ENCODE peak calls at places on chromosomes 5 and 9, in four cellular contexts. N is BJ, L is astrocyte of the spinal cord, G is coronary artery. X is an unnamed sample.

GRCh38 chr9:94920439-94920951 is 194.0 kb downstream of the AOPEP start:
- DNase-seq in G (peak), L (no peak), N (peak), X (peak)

GRCh38 chr9:114317665-114318357 is 5.1 kb upstream of the ORM1 start:
- DNase-seq in G (peak), L (peak), N (peak), X (peak)

GRCh38 chr5:165525268-165525667 is 2019.8 kb downstream of the MAT2B start:
- DNase-seq in G (no peak), N (no peak), L (peak), X (peak)

GRCh38 chr5:82766216-82766615 is 311.0 kb downstream of the TMEM167A start:
- DNase-seq in N (no peak), L (no peak), G (no peak), X (no peak)

GRCh38 chr9:6552738-6553121 is 92.8 kb downstream of the GLDC start:
- DNase-seq in N (no peak), L (peak), G (no peak), X (peak)

GRCh38 chr5:150001660-150002493 is 1.3 kb downstream of the HMGXB3 start:
- DNase-seq in G (no peak), N (no peak), L (peak), X (peak)

GRCh38 chr9:75228893-75229292 is 140.6 kb downstream of the OSTF1 start:
- DNase-seq in L (no peak), N (no peak), G (no peak), X (no peak)

GRCh38 chr5:151662805-151663204 is 23.9 kb downstream of the SPARC start:
- DNase-seq in G (no peak), N (no peak), L (no peak), X (no peak)

GRCh38 chr5:12272389-12272788 is 368.1 kb upstream of the CTNND2 start:
- DNase-seq in G (no peak), L (no peak), N (no peak), X (no peak)

GRCh38 chr9:91056917-91057316 is 255.3 kb downstream of the SYK start:
- DNase-seq in N (no peak), G (no peak), L (peak), X (peak)

GRCh38 chr5:168992687-168993086 is 308.3 kb downstream of the SLIT3 start:
- DNase-seq in L (no peak), N (no peak), G (no peak), X (no peak)

GRCh38 chr5:107878676-107879075 is 207.9 kb upstream of the EFNA5 start:
- DNase-seq in L (no peak), N (no peak), G (no peak), X (no peak)

GRCh38 chr9:38229123-38229829 is 160.2 kb upstream of the SHB start:
- DNase-seq in L (no peak), G (no peak), N (no peak), X (no peak)

GRCh38 chr5:122180863-122181519 is 51.6 kb downstream of the ZNF474 start:
- DNase-seq in G (no peak), L (peak), N (peak), X (peak)

GRCh38 chr5:39074009-39074886 is at the start of gene RICTOR:
- DNase-seq in N (no peak), G (peak), L (peak), X (peak)

GRCh38 chr5:27041372-27041771 is 3.0 kb upstream of the CDH9 start:
- DNase-seq in N (no peak), L (no peak), G (no peak), X (no peak)

GRCh38 chr5:68033961-68034581 is 181.5 kb upstream of the PIK3R1 start:
- DNase-seq in L (peak), N (no peak), G (no peak), X (no peak)

GRCh38 chr5:114249838-114250237 is 112.0 kb upstream of the KCNN2 start:
- DNase-seq in G (no peak), N (peak), L (peak), X (no peak)

GRCh38 chr9:125985142-125985997 is 238.2 kb downstream of the PBX3 start:
- DNase-seq in N (no peak), L (no peak), G (peak), X (no peak)

GRCh38 chr9:125516381-125516960 is 190.5 kb downstream of the MAPKAP1 start:
- DNase-seq in G (no peak), L (no peak), N (no peak), X (no peak)

GRCh38 chr5:175484322-175484721 is 6.0 kb downstream of the SFXN1 start:
- DNase-seq in L (no peak), G (no peak), N (no peak), X (no peak)

GRCh38 chr5:81420039-81420667 is 26.2 kb upstream of the ACOT12 start:
- DNase-seq in N (peak), G (no peak), L (peak), X (peak)

GRCh38 chr9:93095205-93096130 is 549 bp upstream of the CARD19 start:
- DNase-seq in L (peak), N (peak), G (peak), X (peak)

GRCh38 chr5:42495908-42496307 is 72.7 kb downstream of the GHR start:
- DNase-seq in G (no peak), N (no peak), L (no peak), X (peak)

GRCh38 chr5:181243020-181243520 is 636 bp downstream of the RACK1 start:
- DNase-seq in N (no peak), G (no peak), L (no peak), X (no peak)

GRCh38 chr9:31848505-31849285 is 535.7 kb upstream of the ACO1 start:
- DNase-seq in L (no peak), N (no peak), G (no peak), X (no peak)

GRCh38 chr5:10645146-10645545 is 81.3 kb downstream of the ANKRD33B start:
- DNase-seq in L (no peak), N (no peak), G (no peak), X (no peak)

GRCh38 chr5:8843766-8844165 is 702.1 kb downstream of the SEMA5A start:
- DNase-seq in L (peak), G (no peak), N (peak), X (peak)

GRCh38 chr9:21752003-21752402 is 50.4 kb upstream of the MTAP start:
- DNase-seq in N (no peak), L (no peak), G (no peak), X (peak)

GRCh38 chr9:4430492-4431261 is 59.6 kb upstream of the SLC1A1 start:
- DNase-seq in L (no peak), N (no peak), G (no peak), X (no peak)

GRCh38 chr5:177124486-177124991 is 9.0 kb upstream of the NSD1 start:
- DNase-seq in G (no peak), L (no peak), N (no peak), X (peak)

GRCh38 chr9:109192732-109193361 is 25.8 kb upstream of the FRRS1L start:
- DNase-seq in L (peak), G (no peak), N (no peak), X (peak)

GRCh38 chr5:132996307-132996706 is 30.0 kb downstream of the ZCCHC10 start:
- DNase-seq in G (no peak), N (no peak), L (no peak), X (no peak)

GRCh38 chr5:132998553-132998952 is 27.8 kb downstream of the ZCCHC10 start:
- DNase-seq in N (no peak), L (no peak), G (no peak), X (no peak)

DNA sequence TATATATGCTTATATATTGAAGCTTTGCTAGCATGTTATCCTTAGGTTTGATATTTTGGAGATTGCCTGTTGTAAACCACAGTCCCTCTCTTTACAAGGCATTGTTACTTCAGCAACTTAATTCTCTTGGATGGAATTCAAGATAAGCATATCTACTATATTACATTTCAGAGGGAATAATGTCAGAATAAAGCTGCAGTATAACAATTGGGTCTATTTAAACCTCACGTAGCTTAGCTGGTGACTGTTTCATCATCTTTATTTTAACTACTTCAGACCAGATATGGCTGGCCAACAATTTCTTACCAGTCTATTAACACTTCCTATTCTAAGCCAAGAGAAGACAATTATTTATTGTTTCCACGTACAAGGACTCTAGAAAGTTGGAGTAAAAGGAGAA is 27.1 kb downstream of the ZCCHC10 start:
- DNase-seq in N (no peak), G (no peak), L (no peak), X (no peak)
- H3K4me3 ChIP-seq in N (no peak), G (no peak), L (no peak), X (no peak)

GRCh38 chr9:96646081-96646991 is 8.8 kb downstream of the PRXL2C start:
- DNase-seq in L (peak), N (peak), G (no peak), X (no peak)

GRCh38 chr9:96654450-96655197 is 493 bp downstream of the PRXL2C start:
- DNase-seq in L (peak), N (peak), G (peak), X (peak)

GRCh38 chr9:96649620-96650323 is 5.3 kb downstream of the PRXL2C start:
- DNase-seq in G (no peak), N (no peak), L (no peak), X (no peak)

GRCh38 chr9:96655198-96655851 is at the start of gene PRXL2C:
- DNase-seq in G (peak), N (peak), L (peak), X (peak)

GRCh38 chr9:96651626-96652025 is 3.5 kb downstream of the PRXL2C start:
- DNase-seq in N (no peak), L (peak), G (no peak), X (peak)
- TF ChIP-seq CTCF in N (peak), L (peak), G (no peak), X (peak)

GRCh38 chr9:123338710-123339665 is 17.0 kb upstream of the CRB2 start:
- DNase-seq in L (peak), N (no peak), G (no peak), X (no peak)
- H3K4me3 ChIP-seq in L (no peak), N (no peak), G (peak), X (no peak)

DNA sequence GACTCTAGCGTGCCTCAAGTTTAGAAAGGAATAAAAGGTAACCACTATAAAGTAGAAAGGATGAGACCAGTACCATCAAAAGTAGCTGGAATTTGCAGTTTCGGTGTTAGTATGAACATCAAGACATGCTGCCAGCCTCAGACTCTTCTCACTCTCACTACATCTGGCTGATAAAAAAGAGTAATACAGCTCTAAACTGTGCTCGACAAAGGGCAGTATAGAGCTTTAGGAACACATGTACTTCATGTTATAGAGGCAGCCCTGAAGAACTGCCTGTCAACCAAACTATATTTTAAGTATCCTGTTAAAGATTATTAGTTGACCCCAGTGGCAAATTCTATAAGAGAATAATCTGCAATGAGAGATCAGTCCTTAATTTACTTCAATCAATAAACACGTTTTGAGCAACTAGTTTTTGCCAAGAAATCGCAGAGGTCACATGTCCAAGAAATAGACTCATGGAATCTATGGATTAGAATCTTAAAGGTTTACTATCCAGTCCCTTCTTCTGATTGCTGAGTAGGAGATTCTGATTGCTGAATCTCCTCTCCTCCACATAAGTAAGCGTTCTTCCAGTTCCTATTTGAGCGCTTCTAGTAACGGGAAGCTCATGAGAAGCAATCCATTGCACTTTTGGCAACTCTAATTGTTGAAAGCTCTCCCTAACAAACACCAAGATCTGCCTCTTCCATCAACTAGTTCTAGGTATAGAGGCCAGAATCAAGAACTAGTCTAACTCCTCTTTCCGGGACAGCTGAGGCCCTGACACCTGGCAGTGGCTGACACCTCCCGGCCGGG is 916 bp downstream of the XPA start:
- DNase-seq in L (peak), G (no peak), N (no peak), X (peak)
- TF ChIP-seq CTCF in L (no peak), G (no peak), N (no peak), X (no peak)

GRCh38 chr5:74975582-74975981 is 76.8 kb downstream of the GCNT4 start:
- DNase-seq in N (no peak), G (no peak), L (no peak), X (no peak)
- H3K4me3 ChIP-seq in N (no peak), G (no peak), L (no peak), X (no peak)

GRCh38 chr5:140821375-140822280 is at the start of gene PCDHA5:
- DNase-seq in G (no peak), L (no peak), N (no peak), X (peak)
- TF ChIP-seq CTCF in G (no peak), L (peak), N (peak), X (peak)

DNA sequence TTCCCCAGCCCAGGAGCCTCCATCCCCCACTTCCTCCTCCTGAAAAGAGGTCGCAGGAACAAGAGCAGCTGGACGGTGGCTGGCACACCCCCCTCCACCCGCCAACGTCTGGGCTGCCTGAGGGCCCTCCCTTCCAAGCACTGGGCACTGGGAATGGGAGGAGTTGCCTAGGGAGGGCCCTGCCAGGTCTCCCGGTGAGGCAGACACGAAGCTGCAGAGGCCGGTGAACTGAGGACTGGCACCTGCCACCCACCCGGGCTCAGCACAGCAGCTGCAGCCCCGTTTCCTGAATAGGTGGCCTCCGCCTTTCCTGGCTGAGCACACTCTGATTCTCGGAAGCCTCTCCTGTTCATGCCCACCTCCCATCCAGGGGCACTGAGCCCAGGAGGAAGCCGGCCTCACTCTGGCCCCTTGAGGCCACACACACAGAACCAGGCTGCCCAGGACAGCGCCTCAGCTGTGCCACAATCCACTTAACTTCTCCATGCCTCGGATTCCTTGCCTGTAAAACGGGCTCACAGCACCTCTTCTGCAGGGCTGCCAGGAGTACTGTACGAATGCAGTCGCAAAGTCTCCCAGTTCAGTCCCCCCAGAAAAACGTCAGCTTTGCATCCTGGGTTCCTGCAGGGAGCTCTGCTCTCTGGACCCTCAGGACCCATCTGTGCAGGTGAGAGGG is 1.3 kb downstream of the NPDC1 start:
- DNase-seq in L (no peak), N (no peak), G (no peak), X (no peak)
- H3K4me3 ChIP-seq in L (peak), N (peak), G (peak), X (peak)

GRCh38 chr5:76476639-76477038 is 73.6 kb downstream of the IQGAP2 start:
- DNase-seq in N (no peak), L (no peak), G (no peak), X (no peak)
- TF ChIP-seq CTCF in N (no peak), L (no peak), G (no peak), X (no peak)

GRCh38 chr9:127224178-127224882 is 40.2 kb upstream of the GARNL3 start:
- DNase-seq in L (peak), G (peak), N (no peak), X (peak)

GRCh38 chr9:127223266-127223665 is 41.3 kb upstream of the GARNL3 start:
- DNase-seq in G (no peak), L (no peak), N (no peak), X (no peak)

GRCh38 chr9:127224883-127225739 is 39.5 kb upstream of the GARNL3 start:
- DNase-seq in N (no peak), L (peak), G (peak), X (peak)

GRCh38 chr9:127222388-127223095 is 42.0 kb upstream of the GARNL3 start:
- DNase-seq in G (no peak), N (no peak), L (no peak), X (no peak)

DNA sequence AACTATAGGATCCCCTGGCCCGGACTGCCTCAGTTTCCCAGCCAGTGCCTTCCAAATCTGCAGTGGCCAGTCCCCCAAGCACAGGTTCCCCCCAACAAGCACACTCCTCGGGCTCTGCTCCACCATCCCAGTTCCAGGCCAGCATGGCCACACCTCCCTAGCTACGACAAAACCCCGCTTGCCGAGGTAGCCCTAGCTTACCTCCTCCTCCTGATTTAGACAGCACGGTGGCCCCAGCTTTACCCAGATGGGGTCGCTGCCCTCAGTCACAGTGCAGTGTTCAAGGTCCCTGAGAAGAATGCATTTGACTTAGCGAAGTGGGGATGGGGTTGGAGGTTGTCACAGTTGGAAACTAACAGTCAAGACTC is 40.8 kb upstream of the GARNL3 start:
- DNase-seq in L (no peak), N (no peak), G (no peak), X (no peak)
- H3K4me3 ChIP-seq in L (peak), N (peak), G (peak), X (no peak)

DNA sequence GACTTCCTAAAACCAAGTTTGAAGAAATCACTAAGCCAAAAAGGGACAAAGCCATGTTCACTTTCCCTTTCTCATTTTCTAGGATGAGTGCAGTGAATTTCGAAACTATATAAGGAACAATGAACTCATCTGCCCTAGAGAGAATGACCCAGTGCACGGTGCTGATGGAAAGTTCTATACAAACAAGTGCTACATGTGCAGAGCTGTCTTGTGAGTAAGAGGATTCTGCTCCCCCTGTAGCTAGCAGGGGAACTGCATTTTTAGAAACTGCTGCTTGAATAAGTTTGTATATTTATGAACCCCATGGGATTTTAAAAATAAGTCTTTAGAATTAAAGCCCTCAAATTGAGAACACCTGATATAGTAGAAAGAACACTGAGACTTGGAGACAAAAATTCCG is 42.7 kb upstream of the SPINK14 start:
- DNase-seq in L (peak), N (no peak), G (no peak), X (peak)
- TF ChIP-seq CTCF in L (peak), N (no peak), G (no peak), X (peak)